ENCODE peak calls at places on chromosomes 11 and 22, in five cellular contexts. One of them, this sample, is unnamed.

GRCh38 chr11:12079726-12080556 is 30.4 kb upstream of the MICAL2 start:
- DNase-seq in body of pancreas: peak; percentile 30
- DNase-seq in lower lobe of right lung: no peak
- DNase-seq in heart left ventricle: peak; percentile 75
- DNase-seq in AG10803: peak; percentile 98
- DNase-seq in this sample: peak; percentile 98

GRCh38 chr22:37239336-37240239 is 4.5 kb downstream of the RAC2 start:
- DNase-seq in body of pancreas: no peak
- DNase-seq in lower lobe of right lung: peak; percentile 33
- DNase-seq in heart left ventricle: no peak
- DNase-seq in AG10803: no peak
- DNase-seq in this sample: no peak

GRCh38 chr22:48888466-48889208 is 939.0 kb downstream of the BRD1 start:
- DNase-seq in body of pancreas: no peak
- DNase-seq in lower lobe of right lung: peak; percentile 20
- DNase-seq in heart left ventricle: no peak
- DNase-seq in AG10803: no peak
- DNase-seq in this sample: no peak

GRCh38 chr22:25167834-25168601 is 31.6 kb upstream of the CRYBB3 start:
- DNase-seq in body of pancreas: no peak
- DNase-seq in lower lobe of right lung: no peak
- DNase-seq in heart left ventricle: no peak
- DNase-seq in AG10803: no peak
- DNase-seq in this sample: no peak

GRCh38 chr11:117010808-117011540 is 87.3 kb downstream of the SIK3 start:
- DNase-seq in body of pancreas: no peak
- DNase-seq in lower lobe of right lung: no peak
- DNase-seq in heart left ventricle: no peak
- DNase-seq in AG10803: peak; percentile 97
- DNase-seq in this sample: peak; percentile 85

GRCh38 chr22:24925586-24926427 is 20.7 kb downstream of the LHFPL7 start:
- DNase-seq in body of pancreas: no peak
- DNase-seq in lower lobe of right lung: no peak
- DNase-seq in heart left ventricle: no peak
- DNase-seq in AG10803: no peak
- DNase-seq in this sample: no peak

GRCh38 chr11:124584681-124585372 is 15.0 kb downstream of the OR8A1 start:
- DNase-seq in body of pancreas: no peak
- DNase-seq in lower lobe of right lung: no peak
- DNase-seq in heart left ventricle: no peak
- DNase-seq in AG10803: no peak
- DNase-seq in this sample: no peak

GRCh38 chr11:59552844-59553243 is 41.5 kb downstream of the OR4D9 start:
- DNase-seq in body of pancreas: no peak
- DNase-seq in lower lobe of right lung: no peak
- DNase-seq in heart left ventricle: no peak
- DNase-seq in AG10803: no peak
- DNase-seq in this sample: no peak

GRCh38 chr22:33083212-33083611 is 25.0 kb upstream of the SYN3 start:
- DNase-seq in body of pancreas: no peak
- DNase-seq in lower lobe of right lung: no peak
- DNase-seq in heart left ventricle: no peak
- DNase-seq in AG10803: no peak
- DNase-seq in this sample: no peak

GRCh38 chr11:125171974-125172373 is 7.4 kb downstream of the PKNOX2 start:
- DNase-seq in body of pancreas: no peak
- DNase-seq in lower lobe of right lung: no peak
- DNase-seq in heart left ventricle: no peak
- DNase-seq in AG10803: no peak
- DNase-seq in this sample: no peak

GRCh38 chr11:120710354-120711187 is 199.0 kb downstream of the GRIK4 start:
- DNase-seq in body of pancreas: peak; percentile 16
- DNase-seq in lower lobe of right lung: no peak
- DNase-seq in heart left ventricle: no peak
- DNase-seq in AG10803: peak; percentile 82
- DNase-seq in this sample: peak; percentile 80

GRCh38 chr11:83836883-83837654 is 550.9 kb upstream of the CCDC90B start:
- DNase-seq in body of pancreas: peak; percentile 43
- DNase-seq in lower lobe of right lung: no peak
- DNase-seq in heart left ventricle: no peak
- DNase-seq in AG10803: peak; percentile 40
- DNase-seq in this sample: peak; percentile 37

GRCh38 chr11:45518096-45518852 is 147.1 kb downstream of the CHST1 start:
- DNase-seq in body of pancreas: no peak
- DNase-seq in lower lobe of right lung: no peak
- DNase-seq in heart left ventricle: no peak
- DNase-seq in AG10803: no peak
- DNase-seq in this sample: no peak

GRCh38 chr11:34209809-34210208 is 104.4 kb downstream of the NAT10 start:
- DNase-seq in body of pancreas: no peak
- DNase-seq in lower lobe of right lung: no peak
- DNase-seq in heart left ventricle: no peak
- DNase-seq in AG10803: no peak
- DNase-seq in this sample: no peak

GRCh38 chr11:16194566-16194965 is 161.8 kb downstream of the SOX6 start:
- DNase-seq in body of pancreas: no peak
- DNase-seq in lower lobe of right lung: no peak
- DNase-seq in heart left ventricle: no peak
- DNase-seq in AG10803: peak; percentile 54
- DNase-seq in this sample: no peak

GRCh38 chr11:103097279-103097678 is 5.3 kb upstream of the DCUN1D5 start:
- DNase-seq in body of pancreas: no peak
- DNase-seq in lower lobe of right lung: no peak
- DNase-seq in heart left ventricle: no peak
- DNase-seq in AG10803: no peak
- DNase-seq in this sample: no peak

GRCh38 chr22:33579448-33580093 is 340.7 kb downstream of the LARGE1 start:
- DNase-seq in body of pancreas: peak; percentile 76
- DNase-seq in lower lobe of right lung: no peak
- DNase-seq in heart left ventricle: no peak
- DNase-seq in AG10803: peak; percentile 47
- DNase-seq in this sample: peak; percentile 20

GRCh38 chr11:43942651-43943356 is 367 bp downstream of the C11orf96 start:
- DNase-seq in body of pancreas: no peak
- DNase-seq in lower lobe of right lung: peak; percentile 52
- DNase-seq in heart left ventricle: peak; percentile 67
- DNase-seq in AG10803: no peak
- DNase-seq in this sample: peak; percentile 54

GRCh38 chr11:65546217-65546958 is 11.8 kb downstream of the LTBP3 start:
- DNase-seq in body of pancreas: peak; percentile 97
- DNase-seq in lower lobe of right lung: peak; percentile 96
- DNase-seq in heart left ventricle: peak; percentile 94
- DNase-seq in AG10803: no peak
- DNase-seq in this sample: no peak

GRCh38 chr11:126363706-126364245 is 8.3 kb downstream of the ST3GAL4 start:
- DNase-seq in body of pancreas: no peak
- DNase-seq in lower lobe of right lung: no peak
- DNase-seq in heart left ventricle: peak; percentile 56
- DNase-seq in AG10803: no peak
- DNase-seq in this sample: no peak

GRCh38 chr11:44333271-44334218 is 23.6 kb upstream of the ALX4 start:
- DNase-seq in body of pancreas: no peak
- DNase-seq in lower lobe of right lung: no peak
- DNase-seq in heart left ventricle: no peak
- DNase-seq in AG10803: no peak
- DNase-seq in this sample: peak; percentile 10

GRCh38 chr11:65827774-65828156 is 6.0 kb upstream of the SNX32 start:
- DNase-seq in body of pancreas: no peak
- DNase-seq in lower lobe of right lung: no peak
- DNase-seq in heart left ventricle: no peak
- DNase-seq in AG10803: no peak
- DNase-seq in this sample: no peak

GRCh38 chr11:80586464-80586863 is 1145.6 kb upstream of the TENM4 start:
- DNase-seq in body of pancreas: no peak
- DNase-seq in lower lobe of right lung: no peak
- DNase-seq in heart left ventricle: no peak
- DNase-seq in AG10803: no peak
- DNase-seq in this sample: peak; percentile 71

GRCh38 chr22:22127100-22127499 is 117.5 kb upstream of the VPREB1 start:
- DNase-seq in body of pancreas: no peak
- DNase-seq in lower lobe of right lung: no peak
- DNase-seq in heart left ventricle: no peak
- DNase-seq in AG10803: no peak
- DNase-seq in this sample: no peak

GRCh38 chr11:44973634-44974401 is 23.1 kb upstream of the TP53I11 start:
- DNase-seq in body of pancreas: no peak
- DNase-seq in lower lobe of right lung: no peak
- DNase-seq in heart left ventricle: no peak
- DNase-seq in AG10803: no peak
- DNase-seq in this sample: no peak

GRCh38 chr11:99952816-99953215 is 734.3 kb upstream of the ARHGAP42 start:
- DNase-seq in body of pancreas: no peak
- DNase-seq in lower lobe of right lung: no peak
- DNase-seq in heart left ventricle: no peak
- DNase-seq in AG10803: no peak
- DNase-seq in this sample: peak; percentile 39

GRCh38 chr11:83147895-83148294 is 9.0 kb upstream of the PCF11 start:
- DNase-seq in body of pancreas: no peak
- DNase-seq in lower lobe of right lung: no peak
- DNase-seq in heart left ventricle: no peak
- DNase-seq in AG10803: no peak
- DNase-seq in this sample: no peak

GRCh38 chr11:110311783-110312578 is 15.6 kb upstream of the RDX start:
- DNase-seq in body of pancreas: no peak
- DNase-seq in lower lobe of right lung: no peak
- DNase-seq in heart left ventricle: no peak
- DNase-seq in AG10803: peak; percentile 22
- DNase-seq in this sample: peak; percentile 74

GRCh38 chr22:24975813-24976341 is 23.4 kb downstream of the KIAA1671 start:
- DNase-seq in body of pancreas: no peak
- DNase-seq in lower lobe of right lung: no peak
- DNase-seq in heart left ventricle: peak; percentile 77
- DNase-seq in AG10803: no peak
- DNase-seq in this sample: no peak

GRCh38 chr11:64152841-64153691 is 12.8 kb downstream of the MACROD1 start:
- DNase-seq in body of pancreas: peak; percentile 71
- DNase-seq in lower lobe of right lung: peak; percentile 81
- DNase-seq in heart left ventricle: peak; percentile 86
- DNase-seq in AG10803: peak; percentile 25
- DNase-seq in this sample: no peak
- H3K4me3 ChIP-seq in body of pancreas: no peak overlapping the region
- H3K4me3 ChIP-seq in lower lobe of right lung: peak overlapping the region; percentile 19
- H3K4me3 ChIP-seq in heart left ventricle: no peak overlapping the region
- H3K4me3 ChIP-seq in AG10803: no peak overlapping the region
- H3K4me3 ChIP-seq in this sample: no peak overlapping the region

DNA sequence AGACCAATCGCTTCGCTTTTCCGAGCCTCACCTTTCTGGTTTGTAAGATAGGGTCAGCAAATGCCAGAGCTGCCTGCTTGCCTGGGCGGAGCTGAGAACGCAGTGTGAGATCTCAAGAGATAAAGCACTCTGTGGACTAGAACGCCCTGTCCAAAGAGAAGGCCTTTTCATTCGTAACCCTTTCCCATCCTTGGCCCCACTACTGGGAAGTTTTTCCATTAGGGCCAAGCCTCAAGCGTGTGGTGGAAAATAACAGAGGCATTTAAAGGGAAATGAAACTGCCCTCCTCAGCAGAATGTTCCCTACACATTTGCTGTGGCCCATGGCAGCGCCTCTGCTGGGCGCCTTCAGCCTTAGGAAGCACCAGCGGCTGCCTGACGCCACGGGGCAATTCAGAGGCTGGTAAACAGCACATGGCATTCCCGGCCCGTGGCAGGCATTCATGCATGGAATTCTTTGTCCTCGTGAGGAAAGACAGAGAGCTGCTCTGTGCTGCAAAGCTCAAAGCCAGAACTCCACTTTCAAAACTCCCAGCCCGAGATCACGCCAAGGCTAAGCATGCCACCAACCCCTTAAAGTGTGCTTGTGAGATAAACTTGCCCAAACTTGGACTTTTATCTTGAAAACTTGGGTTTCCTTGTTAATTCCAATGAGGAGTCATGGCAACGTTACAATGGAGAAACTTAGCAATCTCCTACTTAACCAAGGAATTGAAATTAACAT is 38.1 kb downstream of the AHNAK start:
- DNase-seq in body of pancreas: peak; percentile 71
- DNase-seq in lower lobe of right lung: peak; percentile 85
- DNase-seq in heart left ventricle: peak; percentile 85
- DNase-seq in AG10803: peak; percentile 80
- DNase-seq in this sample: peak; percentile 59
- H3K4me3 ChIP-seq in body of pancreas: no peak overlapping the region
- H3K4me3 ChIP-seq in lower lobe of right lung: peak overlapping the region; percentile 22
- H3K4me3 ChIP-seq in heart left ventricle: peak overlapping the region; percentile 16
- H3K4me3 ChIP-seq in AG10803: peak overlapping the region; percentile 31
- H3K4me3 ChIP-seq in this sample: no peak overlapping the region

DNA sequence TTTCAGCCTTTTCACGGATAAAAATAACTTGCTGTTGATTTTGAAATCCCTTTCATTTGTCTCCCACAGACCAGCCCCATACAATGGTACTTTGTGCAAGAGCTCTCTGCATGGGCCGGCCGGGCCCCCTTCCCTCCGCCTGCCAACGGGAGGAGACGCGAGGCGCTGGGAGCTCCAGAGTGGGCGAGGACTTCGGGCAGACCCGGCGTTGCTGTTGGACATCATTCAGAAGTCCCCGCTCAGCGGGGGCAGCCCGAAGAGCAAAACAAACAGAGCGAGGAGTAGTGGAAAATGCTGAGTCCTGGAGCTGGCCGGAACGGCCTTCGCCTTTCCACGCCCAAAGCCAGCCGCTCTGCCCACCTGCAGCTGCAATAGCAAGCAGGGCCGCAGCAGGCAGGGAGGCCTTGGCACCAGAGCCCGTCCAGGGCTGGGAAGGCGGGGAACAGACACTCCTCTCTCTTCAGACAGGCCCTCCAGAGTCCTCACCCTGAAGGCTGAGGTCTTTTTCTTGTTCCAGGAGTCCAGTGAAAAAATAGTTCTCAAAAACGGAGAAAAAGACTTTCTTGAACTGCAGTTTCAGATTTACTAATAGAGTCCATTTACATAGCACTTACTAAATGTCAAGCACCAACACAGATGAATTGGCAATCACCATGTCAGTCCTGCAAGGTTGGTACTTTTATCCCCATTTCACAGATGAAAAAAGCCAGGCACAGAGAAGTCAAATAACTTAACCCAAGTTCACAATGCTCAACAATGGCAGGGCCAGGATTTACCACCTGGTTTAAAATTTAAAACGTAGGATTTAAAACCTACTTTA is 135.5 kb downstream of the ETS1 start:
- DNase-seq in body of pancreas: peak; percentile 43
- DNase-seq in lower lobe of right lung: peak; percentile 74
- DNase-seq in heart left ventricle: peak; percentile 78
- DNase-seq in AG10803: peak; percentile 34
- DNase-seq in this sample: peak; percentile 81
- H3K4me3 ChIP-seq in body of pancreas: no peak overlapping the region
- H3K4me3 ChIP-seq in lower lobe of right lung: peak overlapping the region; percentile 30
- H3K4me3 ChIP-seq in heart left ventricle: peak overlapping the region; percentile 24
- H3K4me3 ChIP-seq in AG10803: no peak overlapping the region
- H3K4me3 ChIP-seq in this sample: no peak overlapping the region

DNA sequence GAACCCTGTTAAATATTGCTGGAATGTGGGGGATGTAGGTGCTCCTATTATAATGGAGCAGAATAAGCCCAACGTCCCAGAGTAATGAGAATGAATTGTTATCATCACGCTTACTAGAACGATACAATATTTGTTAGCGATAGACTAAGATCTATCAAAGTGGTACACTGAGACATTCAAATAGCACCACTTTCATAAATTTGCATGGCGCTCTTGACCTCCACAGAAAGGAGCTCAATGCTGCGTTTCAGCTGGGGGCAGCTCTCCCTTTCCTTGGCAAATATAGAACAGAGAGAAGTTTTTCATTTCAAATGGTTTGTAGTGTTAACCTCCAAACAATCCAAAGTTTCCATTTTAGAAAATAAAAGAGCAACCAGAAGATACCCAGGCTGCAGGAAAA is 38.2 kb upstream of the BLID start:
- DNase-seq in body of pancreas: no peak
- DNase-seq in lower lobe of right lung: no peak
- DNase-seq in heart left ventricle: no peak
- DNase-seq in AG10803: no peak
- DNase-seq in this sample: no peak
- H3K4me3 ChIP-seq in body of pancreas: no peak overlapping the region
- H3K4me3 ChIP-seq in lower lobe of right lung: no peak overlapping the region
- H3K4me3 ChIP-seq in heart left ventricle: no peak overlapping the region
- H3K4me3 ChIP-seq in AG10803: no peak overlapping the region
- H3K4me3 ChIP-seq in this sample: peak overlapping the region; percentile 27